ENCODE peak calls at places on chromosomes 7 and 10, in nine cellular contexts. W is neuronal stem cell; Y is stomach; Z is dorsolateral prefrontal cortex; L is skeletal muscle cell; H is transverse colon; P is CD4-positive, alpha-beta memory T cell; T is HCT116; V is cardiac muscle cell. S is an unnamed sample.

GRCh38 chr7:108196004-108196403 is 65.8 kb upstream of the LAMB4 start:
- DNase-seq in L (peak; percentile 31), Z (no peak), H (no peak), V (no peak), W (no peak), P (no peak), Y (no peak), T (no peak), S (no peak)

GRCh38 chr7:157224627-157225026 is 85.9 kb downstream of the UBE3C start:
- DNase-seq in W (no peak), P (no peak), L (peak; percentile 9), Z (no peak), V (no peak), T (no peak), H (no peak), Y (no peak), S (no peak)

GRCh38 chr10:72134785-72135765 is 46.7 kb upstream of the SPOCK2 start:
- DNase-seq in L (no peak), Y (no peak), V (no peak), H (no peak), W (no peak), T (no peak), Z (no peak), P (peak; percentile 14), S (peak; percentile 25)

GRCh38 chr10:17061418-17061817 is 68.2 kb downstream of the CUBN start:
- DNase-seq in T (no peak), P (no peak), H (no peak), V (no peak), W (no peak), Z (no peak), L (no peak), Y (no peak), S (no peak)

GRCh38 chr10:32112055-32112454 is 55.8 kb upstream of the KIF5B start:
- DNase-seq in T (peak; percentile 6), Y (no peak), V (no peak), Z (no peak), W (no peak), H (no peak), L (peak; percentile 25), P (no peak), S (no peak)

GRCh38 chr10:30383366-30383765 is 34.3 kb upstream of the MTPAP start:
- DNase-seq in W (no peak), Y (no peak), L (no peak), H (no peak), Z (no peak), P (no peak), V (peak; percentile 6), T (no peak), S (no peak)

GRCh38 chr10:79347894-79348639 is 798 bp downstream of the PPIF start:
- DNase-seq in P (peak; percentile 70), Y (peak; percentile 77), T (peak; percentile 8), Z (no peak), L (peak; percentile 38), W (no peak), V (peak; percentile 38), H (peak; percentile 86), S (peak; percentile 90)

GRCh38 chr10:110527731-110528171 is 30.0 kb downstream of the DUSP5 start:
- DNase-seq in P (no peak), L (no peak), H (no peak), V (no peak), T (no peak), W (no peak), Y (no peak), Z (no peak), S (no peak)

GRCh38 chr10:4763960-4764428 is 62.0 kb upstream of the AKR1E2 start:
- DNase-seq in T (no peak), L (peak; percentile 60), V (no peak), W (no peak), Y (no peak), P (no peak), Z (no peak), H (no peak), S (no peak)

GRCh38 chr7:130013241-130013640 is 37.9 kb downstream of the ZC3HC1 start:
- DNase-seq in H (no peak), T (no peak), W (no peak), L (no peak), P (no peak), V (no peak), Y (no peak), Z (no peak), S (no peak)

GRCh38 chr10:101006593-101007098 is 7.0 kb downstream of the LZTS2 start:
- DNase-seq in W (no peak), H (no peak), P (no peak), Y (no peak), T (no peak), L (no peak), V (no peak), Z (no peak), S (no peak)

GRCh38 chr7:94656658-94656924 is 658 bp upstream of the SGCE start:
- DNase-seq in Y (no peak), L (no peak), H (no peak), W (no peak), P (no peak), T (no peak), Z (no peak), V (no peak), S (no peak)

GRCh38 chr7:105782391-105783063 is 93.9 kb downstream of the ATXN7L1 start:
- DNase-seq in V (no peak), H (no peak), Z (no peak), L (peak; percentile 71), T (no peak), P (no peak), Y (no peak), W (no peak), S (no peak)

GRCh38 chr10:97975598-97975997 is 54.8 kb downstream of the CRTAC1 start:
- DNase-seq in V (no peak), L (no peak), T (no peak), P (no peak), Z (no peak), W (no peak), H (no peak), Y (no peak), S (no peak)

GRCh38 chr10:59991117-59991516 is 84.8 kb upstream of the CCDC6 start:
- DNase-seq in W (no peak), V (no peak), Y (no peak), T (no peak), P (no peak), L (no peak), Z (no peak), H (no peak), S (no peak)

GRCh38 chr10:59995862-59996261 is 89.5 kb upstream of the CCDC6 start:
- DNase-seq in W (no peak), L (no peak), H (no peak), Y (no peak), V (no peak), T (no peak), Z (no peak), P (no peak), S (no peak)

GRCh38 chr10:59991661-59992060 is 85.3 kb upstream of the CCDC6 start:
- DNase-seq in Y (peak; percentile 41), H (peak; percentile 55), L (peak; percentile 53), V (no peak), W (no peak), T (peak; percentile 56), P (no peak), Z (no peak), S (peak; percentile 5)

GRCh38 chr10:59997807-59998525 is 91.6 kb upstream of the CCDC6 start:
- DNase-seq in Y (peak; percentile 29), L (no peak), Z (no peak), P (no peak), T (no peak), V (peak; percentile 5), H (peak; percentile 10), W (no peak), S (no peak)

GRCh38 chr10:59993931-59994330 is 87.6 kb upstream of the CCDC6 start:
- DNase-seq in Z (no peak), V (no peak), L (no peak), T (no peak), Y (no peak), P (no peak), W (no peak), H (no peak), S (no peak)
- H3K4me3 ChIP-seq in Z (no peak overlapping the region), V (no peak overlapping the region), L (no peak overlapping the region), T (no peak overlapping the region), Y (no peak overlapping the region), P (no peak overlapping the region), W (no peak overlapping the region), H (no peak overlapping the region), S (no peak overlapping the region)

DNA sequence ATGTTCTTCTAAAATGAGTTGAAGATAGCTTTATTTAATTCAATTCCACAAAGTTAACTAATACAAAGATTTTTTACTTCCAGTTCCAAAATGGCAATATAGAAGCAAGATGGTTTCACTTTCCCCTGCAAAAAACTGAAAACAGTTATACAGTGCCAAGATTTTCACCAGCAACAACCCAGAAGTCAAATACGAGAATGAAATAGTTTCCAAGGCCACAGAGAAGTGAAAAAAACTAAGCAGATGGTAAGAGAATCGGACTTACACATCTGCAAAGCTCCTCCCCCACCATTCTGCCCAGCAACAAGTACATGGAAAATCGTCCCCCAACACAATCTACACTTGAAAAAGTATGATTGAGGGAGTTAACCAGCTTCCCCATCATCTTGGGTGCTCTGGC is 30.3 kb upstream of the KEL start:
- DNase-seq in H (no peak), T (no peak), P (no peak), W (no peak), L (no peak), Z (no peak), V (no peak), Y (no peak), S (no peak)
- H3K4me3 ChIP-seq in H (no peak overlapping the region), T (no peak overlapping the region), P (no peak overlapping the region), W (no peak overlapping the region), L (no peak overlapping the region), Z (no peak overlapping the region), V (no peak overlapping the region), Y (no peak overlapping the region), S (no peak overlapping the region)

GRCh38 chr7:116863168-116863670 is 832 bp downstream of the CAPZA2 start:
- DNase-seq in W (peak; percentile 12), P (peak; percentile 16), Y (no peak), Z (no peak), V (no peak), H (peak; percentile 23), T (no peak), L (no peak), S (no peak)

GRCh38 chr7:116859323-116859722 is 3.1 kb upstream of the CAPZA2 start:
- DNase-seq in Y (no peak), L (no peak), V (no peak), H (no peak), P (peak; percentile 28), Z (no peak), W (no peak), T (no peak), S (no peak)

GRCh38 chr7:116864084-116864483 is 1.7 kb downstream of the CAPZA2 start:
- DNase-seq in Y (no peak), H (no peak), V (peak; percentile 9), W (no peak), T (no peak), Z (no peak), P (no peak), L (no peak), S (no peak)

GRCh38 chr7:116862234-116863167 is at the start of gene CAPZA2:
- DNase-seq in T (peak; percentile 75), P (peak; percentile 97), L (peak; percentile 46), W (peak; percentile 92), H (peak; percentile 95), Y (peak; percentile 96), V (peak; percentile 96), Z (peak; percentile 81), S (peak; percentile 95)

GRCh38 chr7:116861717-116862116 is 670 bp upstream of the CAPZA2 start:
- DNase-seq in T (no peak), W (no peak), Z (no peak), P (no peak), H (no peak), Y (no peak), V (no peak), L (no peak), S (no peak)
- H3K4me3 ChIP-seq in T (peak overlapping the region; percentile 66), W (no peak overlapping the region), Z (peak overlapping the region; percentile 93), P (no peak overlapping the region), H (no peak overlapping the region), Y (peak overlapping the region; percentile 99), V (no peak overlapping the region), L (no peak overlapping the region), S (no peak overlapping the region)

GRCh38 chr7:99141334-99141733 is 2.6 kb downstream of the SMURF1 start:
- DNase-seq in W (no peak), L (no peak), V (no peak), T (no peak), H (no peak), Z (no peak), P (peak; percentile 27), Y (no peak), S (no peak)
- H3K4me3 ChIP-seq in W (no peak overlapping the region), L (peak overlapping the region; percentile 48), V (no peak overlapping the region), T (no peak overlapping the region), H (peak overlapping the region; percentile 99), Z (peak overlapping the region; percentile 99), P (no peak overlapping the region), Y (peak overlapping the region; percentile 100), S (no peak overlapping the region)

S was measured in GM06990.